ENCODE peak calls at places on chromosomes 11 and 22, in eight cellular contexts. K, U, T, Y, B, F, X and I are unnamed samples.
A peak's percentile ranks its signal among the peaks of the same experiment; 100 is the strongest.

GRCh38 chr22:39170825-39171622 is 18.5 kb upstream of the CBX7 start:
- DNase-seq in U (peak; percentile 79), X (peak; percentile 90), F (peak; percentile 88), K (peak; percentile 91), B (peak; percentile 83), Y (peak; percentile 59), T (peak; percentile 88), I (no peak)

GRCh38 chr11:75577198-75577597 is 15.1 kb downstream of the SERPINH1 start:
- DNase-seq in Y (no peak), X (no peak), U (peak; percentile 45), F (peak; percentile 80), B (peak; percentile 60), T (peak; percentile 66), K (peak; percentile 59), I (no peak)

GRCh38 chr22:49107961-49108530 is 719.6 kb downstream of the BRD1 start:
- DNase-seq in T (no peak), X (peak; percentile 68), K (no peak), B (no peak), F (no peak), Y (no peak), U (no peak), I (no peak)

GRCh38 chr22:19044381-19044780 is 77.8 kb downstream of the DGCR2 start:
- DNase-seq in X (no peak), U (no peak), B (no peak), Y (no peak), T (no peak), F (no peak), K (no peak), I (no peak)

GRCh38 chr11:11640996-11641395 is 19.2 kb upstream of the GALNT18 start:
- DNase-seq in B (no peak), Y (no peak), K (no peak), T (no peak), X (no peak), U (no peak), F (no peak), I (no peak)

GRCh38 chr11:63629426-63629825 is 15.2 kb upstream of the PLAAT3 start:
- DNase-seq in K (no peak), T (no peak), X (no peak), Y (no peak), U (no peak), F (no peak), B (no peak), I (no peak)

GRCh38 chr11:92765965-92766371 is 203.5 kb upstream of the MTNR1B start:
- DNase-seq in Y (no peak), U (no peak), T (no peak), K (no peak), X (no peak), B (no peak), F (peak; percentile 33), I (no peak)

GRCh38 chr11:122020902-122021301 is 95.1 kb downstream of the BLID start:
- DNase-seq in Y (no peak), U (no peak), X (no peak), T (no peak), B (no peak), F (peak; percentile 9), K (no peak), I (no peak)

GRCh38 chr11:113603277-113604059 is 102.6 kb downstream of the TMPRSS5 start:
- DNase-seq in T (no peak), U (no peak), F (no peak), B (peak; percentile 10), Y (peak; percentile 67), X (no peak), K (no peak), I (no peak)

GRCh38 chr22:49208768-49209252 is 618.9 kb downstream of the BRD1 start:
- DNase-seq in T (peak; percentile 6), Y (no peak), K (no peak), U (no peak), X (peak; percentile 61), F (no peak), B (no peak), I (no peak)

GRCh38 chr11:8080674-8081590 is at the start of gene TUB:
- DNase-seq in T (no peak), U (no peak), F (no peak), B (peak; percentile 72), X (peak; percentile 69), Y (no peak), K (no peak), I (no peak)

GRCh38 chr11:4636136-4636535 is 1.1 kb upstream of the OR51D1 start:
- DNase-seq in X (no peak), F (no peak), Y (no peak), B (no peak), U (no peak), K (no peak), T (no peak), I (no peak)

GRCh38 chr11:28697920-28698827 is 590.0 kb downstream of the METTL15 start:
- DNase-seq in T (peak; percentile 68), Y (peak; percentile 23), K (peak; percentile 16), B (peak; percentile 12), U (no peak), X (no peak), F (peak; percentile 68), I (no peak)